ENCODE peak calls at places on chromosomes 13 and 19, in eight cellular contexts. G is breast epithelium, A is Karpas-422, L is left lung, X is heart left ventricle, M is mesendoderm, K is AG09309, W is mammary epithelial cell. R is an unnamed sample.

GRCh38 chr19:32041681-32042292 is 303.6 kb upstream of the ZNF507 start:
- DNase-seq in W (peak), K (no peak), M (peak), L (peak), X (peak), A (peak), G (no peak), R (no peak)

GRCh38 chr13:47665041-47665440 is 336.0 kb downstream of the SUCLA2 start:
- DNase-seq in K (no peak), A (no peak), G (no peak), M (no peak), W (no peak), L (no peak), X (no peak), R (no peak)

GRCh38 chr13:49219647-49220034 is 497 bp upstream of the MLNR start:
- DNase-seq in K (no peak), X (no peak), M (no peak), W (no peak), A (no peak), L (no peak), G (no peak), R (no peak)

GRCh38 chr19:57437931-57438330 is 2.8 kb downstream of the ZNF749 start:
- DNase-seq in W (no peak), M (no peak), A (no peak), X (no peak), G (no peak), L (no peak), K (no peak), R (no peak)

GRCh38 chr19:15296841-15297415 is 35.4 kb downstream of the BRD4 start:
- DNase-seq in G (no peak), L (no peak), A (no peak), X (no peak), M (no peak), K (no peak), W (no peak), R (no peak)

GRCh38 chr19:17448190-17448967 is at the start of gene TMEM221:
- DNase-seq in K (no peak), G (no peak), W (no peak), L (no peak), A (peak), X (peak), M (peak), R (peak)

GRCh38 chr19:39110263-39110967 is 15.2 kb upstream of the PAK4 start:
- DNase-seq in X (peak), G (peak), W (no peak), L (peak), K (no peak), M (peak), A (peak), R (peak)

GRCh38 chr19:3975144-3975543 is 4.2 kb upstream of the DAPK3 start:
- DNase-seq in W (no peak), L (no peak), M (no peak), X (no peak), G (no peak), K (no peak), A (no peak), R (no peak)

GRCh38 chr19:49456351-49456750 is 3.3 kb downstream of the ALDH16A1 start:
- DNase-seq in X (no peak), A (no peak), K (no peak), G (no peak), W (no peak), M (no peak), L (no peak), R (no peak)

GRCh38 chr13:33494596-33495214 is 209.2 kb upstream of the STARD13 start:
- DNase-seq in A (no peak), M (peak), L (no peak), W (peak), K (no peak), X (peak), G (no peak), R (no peak)

GRCh38 chr13:30847697-30848307 is 58.3 kb upstream of the MEDAG start:
- DNase-seq in X (peak), G (no peak), M (no peak), K (peak), W (peak), L (no peak), A (no peak), R (peak)

GRCh38 chr13:43572601-43573360 is 214.0 kb downstream of the ENOX1 start:
- DNase-seq in G (no peak), L (no peak), M (peak), A (no peak), X (no peak), W (peak), K (peak), R (no peak)

GRCh38 chr13:73945871-73946270 is 188.3 kb downstream of the KLF12 start:
- DNase-seq in A (no peak), M (peak), W (peak), L (no peak), G (peak), X (peak), K (no peak), R (no peak)

GRCh38 chr19:4399871-4400768 is at the start of gene SH3GL1:
- DNase-seq in M (peak), L (peak), W (peak), X (peak), K (peak), A (peak), G (peak), R (peak)

GRCh38 chr13:46303743-46304385 is 83.2 kb downstream of the RUBCNL start:
- DNase-seq in X (no peak), M (no peak), W (no peak), G (no peak), L (no peak), A (no peak), K (no peak), R (peak)

GRCh38 chr19:5826531-5827341 is 12.8 kb downstream of the FUT6 start:
- DNase-seq in G (peak), W (no peak), M (peak), A (no peak), K (no peak), X (peak), L (peak), R (peak)

GRCh38 chr13:60448907-60449510 is 52.0 kb downstream of the TDRD3 start:
- DNase-seq in L (no peak), K (peak), A (peak), X (no peak), M (peak), G (no peak), W (peak), R (peak)

GRCh38 chr19:38239816-38240215 is 15.8 kb upstream of the DPF1 start:
- DNase-seq in A (no peak), M (no peak), X (no peak), G (no peak), L (no peak), K (no peak), W (no peak), R (no peak)

GRCh38 chr13:43802511-43802910 is 15.7 kb upstream of the ENOX1 start:
- DNase-seq in G (no peak), X (no peak), A (no peak), M (no peak), L (no peak), K (no peak), W (peak), R (no peak)

GRCh38 chr13:83732755-83733154 is 149.5 kb downstream of the SLITRK1 start:
- DNase-seq in A (no peak), G (no peak), W (no peak), X (no peak), M (no peak), L (no peak), K (no peak), R (no peak)

GRCh38 chr13:37386276-37386675 is 212.3 kb downstream of the POSTN start:
- DNase-seq in G (no peak), L (no peak), X (no peak), M (no peak), W (no peak), A (no peak), K (peak), R (no peak)

GRCh38 chr13:112245959-112246358 is 130.2 kb upstream of the SPACA7 start:
- DNase-seq in G (no peak), L (no peak), K (no peak), W (no peak), M (no peak), A (no peak), X (no peak), R (no peak)

GRCh38 chr19:3518669-3519068 is 12.6 kb downstream of the FZR1 start:
- DNase-seq in L (no peak), X (no peak), M (no peak), A (no peak), G (no peak), K (no peak), W (no peak), R (no peak)

GRCh38 chr19:16571689-16572331 is 405 bp downstream of the SLC35E1 start:
- DNase-seq in W (peak), A (peak), G (no peak), K (no peak), M (peak), X (no peak), L (no peak), R (peak)

GRCh38 chr19:16358456-16358855 is 33.8 kb downstream of the KLF2 start:
- DNase-seq in X (no peak), A (no peak), K (no peak), L (no peak), M (no peak), W (no peak), G (no peak), R (no peak)

GRCh38 chr13:23069571-23069970 is 111.2 kb upstream of the SGCG start:
- DNase-seq in G (no peak), M (no peak), L (no peak), A (no peak), K (peak), X (no peak), W (no peak), R (no peak)

GRCh38 chr19:3095375-3096191 is 1.4 kb downstream of the GNA11 start:
- DNase-seq in M (peak), X (no peak), L (no peak), K (no peak), A (no peak), W (peak), G (no peak), R (no peak)

GRCh38 chr19:9836021-9836420 is 903 bp downstream of the PIN1 start:
- DNase-seq in A (peak), W (no peak), K (peak), L (no peak), G (no peak), X (no peak), M (no peak), R (peak)

GRCh38 chr19:4518345-4519171 is at the start of gene PLIN4:
- DNase-seq in A (no peak), K (no peak), M (no peak), G (peak), W (peak), L (no peak), X (peak), R (no peak)

GRCh38 chr19:1472227-1473055 is 6.6 kb downstream of the C19orf25 start:
- DNase-seq in X (no peak), L (no peak), G (no peak), W (no peak), A (no peak), M (no peak), K (no peak), R (no peak)

GRCh38 chr19:1469200-1469935 is 9.6 kb downstream of the C19orf25 start:
- DNase-seq in A (peak), X (peak), L (no peak), M (no peak), W (no peak), K (no peak), G (no peak), R (no peak)

GRCh38 chr19:1471514-1472107 is 7.4 kb downstream of the C19orf25 start:
- DNase-seq in M (no peak), A (peak), K (no peak), W (no peak), G (no peak), L (no peak), X (no peak), R (no peak)

GRCh38 chr19:1469936-1470863 is 8.8 kb downstream of the C19orf25 start:
- DNase-seq in M (peak), K (no peak), X (peak), G (peak), W (no peak), A (peak), L (no peak), R (peak)

DNA sequence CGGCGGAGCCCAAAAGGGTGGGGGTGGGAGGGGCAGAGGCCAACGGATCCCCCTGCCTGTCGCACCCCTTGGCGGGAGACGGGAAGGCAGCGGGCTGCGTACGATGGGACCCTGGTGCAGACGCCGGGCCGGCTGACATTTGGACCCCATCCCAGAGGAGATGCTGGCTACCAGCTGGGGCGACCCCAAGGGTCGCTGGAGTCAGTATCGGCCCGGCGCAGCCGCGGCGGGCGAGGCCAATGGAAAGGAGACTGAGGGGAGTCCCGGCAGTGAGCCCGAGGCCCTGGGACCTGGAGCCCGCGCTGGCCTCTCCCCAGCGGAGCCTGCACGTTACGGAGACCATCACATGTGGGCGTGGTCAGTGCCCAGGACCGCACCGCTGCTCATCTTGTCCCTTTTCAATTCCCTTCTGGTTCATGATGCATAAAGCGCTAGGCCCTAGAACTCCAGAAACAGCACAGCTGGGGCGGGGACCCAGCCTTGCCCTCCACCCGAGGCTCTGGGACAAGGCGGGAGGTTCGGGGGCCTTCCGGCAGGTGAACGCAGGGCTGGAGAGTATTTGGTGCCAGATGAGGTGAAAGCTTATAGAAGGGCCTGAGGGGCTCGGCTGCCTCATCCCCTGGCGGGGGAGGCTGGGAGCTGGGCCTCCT is 8.0 kb downstream of the C19orf25 start:
- DNase-seq in L (no peak), A (no peak), W (no peak), M (peak), X (no peak), K (no peak), G (no peak), R (no peak)
- H3K4me3 ChIP-seq in L (peak), A (no peak), W (no peak), M (no peak), X (peak), K (peak), G (peak), R (no peak)

DNA sequence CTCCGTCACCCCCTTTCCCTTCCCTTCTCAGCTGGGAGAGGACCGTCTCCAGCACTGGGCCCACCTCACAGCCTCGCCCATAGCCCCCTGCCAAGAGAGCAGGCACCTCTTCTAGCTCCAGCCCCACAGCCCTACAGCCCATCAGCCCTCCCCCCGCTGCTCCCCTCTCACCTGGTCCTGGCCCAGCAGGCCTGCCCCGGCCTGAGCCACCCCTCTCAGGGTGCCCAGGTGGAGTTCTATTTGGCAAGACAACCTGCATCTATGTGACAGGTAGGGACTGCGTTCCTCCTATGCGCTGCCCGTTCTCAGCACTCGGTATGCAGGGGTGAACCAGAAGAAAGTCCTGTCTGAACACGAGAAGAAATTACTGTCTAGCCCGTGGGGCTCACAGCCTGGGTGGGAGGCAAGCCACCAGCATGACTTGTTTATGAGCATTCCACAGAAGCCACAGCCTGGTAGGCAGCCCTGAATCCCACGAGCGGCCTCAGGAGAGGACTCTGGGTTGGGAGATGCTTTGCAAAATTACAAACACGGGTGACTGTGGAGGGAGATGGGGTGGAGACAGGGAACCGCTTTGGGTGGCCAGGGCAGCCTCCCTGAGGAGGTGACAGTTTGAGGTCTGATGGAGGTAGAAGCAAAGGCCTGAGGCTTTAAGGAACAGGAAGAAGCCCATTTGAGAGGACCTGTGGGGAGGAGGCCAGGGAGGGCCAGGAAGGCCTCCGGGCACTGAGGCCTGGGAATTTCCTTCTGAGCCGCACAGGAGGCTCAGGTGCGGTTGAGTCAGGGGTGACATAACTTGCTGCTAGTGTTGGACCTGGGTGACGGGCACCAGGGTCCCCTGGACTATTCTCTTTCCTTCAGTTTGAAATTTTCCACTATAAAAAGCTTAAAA is 1.2 kb upstream of the PLEKHF1 start:
- DNase-seq in K (no peak), A (no peak), X (no peak), M (peak), W (peak), L (no peak), G (peak), R (no peak)
- H3K4me3 ChIP-seq in K (no peak), A (peak), X (peak), M (no peak), W (no peak), L (peak), G (peak), R (peak)

GRCh38 chr19:29485293-29485692 is 40.5 kb upstream of the VSTM2B start:
- DNase-seq in G (no peak), M (no peak), L (no peak), W (no peak), X (no peak), A (no peak), K (no peak), R (no peak)
- H3K4me3 ChIP-seq in G (no peak), M (no peak), L (no peak), W (no peak), X (no peak), A (no peak), K (no peak), R (no peak)

GRCh38 chr13:42270160-42270856 is 1.6 kb upstream of the AKAP11 start:
- DNase-seq in A (no peak), M (no peak), L (no peak), X (no peak), K (no peak), G (no peak), W (no peak), R (no peak)
- H3K4me3 ChIP-seq in A (peak), M (no peak), L (no peak), X (no peak), K (no peak), G (no peak), W (peak), R (peak)

GRCh38 chr19:7699003-7699402 is 2.9 kb downstream of the FCER2 start:
- DNase-seq in W (no peak), L (no peak), K (no peak), M (no peak), G (no peak), X (no peak), A (no peak), R (no peak)
- H3K4me3 ChIP-seq in W (no peak), L (no peak), K (no peak), M (no peak), G (no peak), X (no peak), A (no peak), R (peak)

GRCh38 chr13:103772576-103772975 is 706.4 kb upstream of the SLC10A2 start:
- DNase-seq in M (peak), G (no peak), X (no peak), A (peak), W (no peak), L (no peak), K (no peak), R (peak)
- H3K4me3 ChIP-seq in M (no peak), G (no peak), X (no peak), A (no peak), W (no peak), L (no peak), K (no peak), R (no peak)

GRCh38 chr13:40986328-40986856 is 32.7 kb downstream of the ELF1 start:
- DNase-seq in G (no peak), X (no peak), A (no peak), K (no peak), L (no peak), M (no peak), W (no peak), R (no peak)
- H3K4me3 ChIP-seq in G (no peak), X (no peak), A (peak), K (no peak), L (no peak), M (no peak), W (no peak), R (peak)

R was measured in GM12865.